ENCODE peak calls at places on chromosome 13, in ten cellular contexts. G is fibroblast of gingiva, H is T-cell, J is uterus, W is thoracic aorta, L is mammary epithelial cell, R is NCI-H774, E is nucleus accumbens, S is NAMALWA, M is GM10248. F is an unnamed sample.

GRCh38 chr13:110392510-110393233 is 85.6 kb downstream of the COL4A2 start:
- DNase-seq in L (no peak), S (no peak), G (no peak), W (no peak), E (no peak), H (no peak), M (no peak), R (no peak), J (peak; percentile 11), F (no peak)

GRCh38 chr13:46580362-46580839 is 27.4 kb downstream of the LRCH1 start:
- DNase-seq in J (no peak), M (no peak), H (no peak), L (no peak), W (no peak), S (no peak), E (no peak), R (no peak), G (no peak), F (no peak)

GRCh38 chr13:59447846-59448620 is 715.7 kb downstream of the DIAPH3 start:
- DNase-seq in R (no peak), E (no peak), L (peak; percentile 17), J (no peak), G (no peak), M (no peak), S (no peak), W (no peak), H (no peak), F (no peak)

GRCh38 chr13:28819046-28819747 is 942 bp upstream of the MTUS2 start:
- DNase-seq in H (no peak), G (peak; percentile 14), W (no peak), S (no peak), M (peak; percentile 21), J (peak; percentile 19), R (no peak), E (no peak), L (peak; percentile 26), F (peak; percentile 12)

GRCh38 chr13:102769679-102770078 is 3.9 kb downstream of the TEX30 start:
- DNase-seq in M (no peak), H (no peak), W (no peak), R (no peak), L (peak; percentile 11), J (no peak), S (no peak), E (no peak), G (no peak), F (no peak)

GRCh38 chr13:108897955-108898354 is 268.5 kb downstream of the MYO16 start:
- DNase-seq in G (no peak), L (no peak), W (no peak), R (peak; percentile 42), J (no peak), H (no peak), S (no peak), E (no peak), M (no peak), F (no peak)

GRCh38 chr13:98752111-98752941 is at the start of gene SLC15A1:
- DNase-seq in S (no peak), R (peak; percentile 24), G (no peak), J (no peak), H (no peak), E (no peak), W (no peak), M (no peak), L (no peak), F (no peak)

GRCh38 chr13:52975969-52976368 is 52.6 kb upstream of the OLFM4 start:
- DNase-seq in S (no peak), J (no peak), E (no peak), L (no peak), M (no peak), G (no peak), H (no peak), W (no peak), R (no peak), F (no peak)

GRCh38 chr13:69947577-69947976 is 160.0 kb upstream of the ATXN8OS start:
- DNase-seq in L (no peak), G (no peak), E (no peak), W (no peak), H (no peak), R (no peak), S (no peak), M (no peak), J (no peak), F (no peak)

GRCh38 chr13:85997587-85997986 is 198.4 kb upstream of the SLITRK6 start:
- DNase-seq in W (no peak), R (no peak), G (peak; percentile 56), E (no peak), J (no peak), S (no peak), L (no peak), M (no peak), H (no peak), F (no peak)

GRCh38 chr13:87671824-87672603 is 843 bp downstream of the SLITRK5 start:
- DNase-seq in W (no peak), G (peak; percentile 2), M (peak; percentile 7), S (no peak), E (no peak), R (no peak), H (no peak), L (no peak), J (no peak), F (no peak)

GRCh38 chr13:109385161-109385560 is 401.2 kb downstream of the IRS2 start:
- DNase-seq in H (no peak), R (no peak), J (no peak), L (peak; percentile 11), M (no peak), W (no peak), E (no peak), S (no peak), G (no peak), F (no peak)

GRCh38 chr13:44713793-44714469 is 137.8 kb upstream of the TSC22D1 start:
- DNase-seq in W (peak; percentile 14), L (peak; percentile 91), M (no peak), H (no peak), G (peak; percentile 89), E (no peak), S (no peak), J (no peak), R (no peak), F (no peak)

GRCh38 chr13:102978168-102978567 is 88.0 kb downstream of the SLC10A2 start:
- DNase-seq in H (no peak), W (no peak), E (no peak), S (no peak), J (no peak), G (peak; percentile 57), R (no peak), L (peak; percentile 37), M (no peak), F (no peak)

GRCh38 chr13:113969973-113970611 is 3.8 kb downstream of the C13orf46 start:
- DNase-seq in S (no peak), L (peak; percentile 51), E (no peak), J (no peak), H (no peak), M (no peak), G (no peak), R (no peak), W (peak; percentile 1), F (no peak)

GRCh38 chr13:48505597-48506091 is 27.2 kb downstream of the RCBTB2 start:
- DNase-seq in E (no peak), J (no peak), W (no peak), H (peak; percentile 49), R (no peak), S (peak; percentile 65), G (peak; percentile 60), M (peak; percentile 65), L (peak; percentile 51), F (no peak)

GRCh38 chr13:50428183-50428877 is 413.1 kb downstream of the KCNRG start:
- DNase-seq in M (no peak), R (no peak), J (no peak), H (no peak), E (no peak), W (no peak), G (no peak), L (no peak), S (no peak), F (no peak)

GRCh38 chr13:104773775-104774174 is 1707.6 kb upstream of the SLC10A2 start:
- DNase-seq in R (peak; percentile 82), L (peak; percentile 32), H (no peak), J (no peak), M (no peak), S (peak; percentile 69), W (no peak), E (no peak), G (peak; percentile 2), F (no peak)

F was measured in putamen.